ENCODE peak calls at places on chromosomes 7 and 10, in six cellular contexts. One of them, this sample, is unnamed.

GRCh38 chr7:348480-348844 is 58.5 kb downstream of the FOXL3 start:
- DNase-seq in Jurkat, Clone E6-1: no peak
- DNase-seq in foreskin fibroblast: no peak
- DNase-seq in kidney: no peak
- DNase-seq in A549: no peak
- DNase-seq in fibroblast of villous mesenchyme: no peak
- DNase-seq in this sample: no peak

GRCh38 chr10:79585870-79586527 is 24.7 kb upstream of the SFTPA1 start:
- DNase-seq in Jurkat, Clone E6-1: no peak
- DNase-seq in foreskin fibroblast: no peak
- DNase-seq in kidney: no peak
- DNase-seq in A549: no peak
- DNase-seq in fibroblast of villous mesenchyme: no peak
- DNase-seq in this sample: no peak

GRCh38 chr10:86523348-86523747 is 1.8 kb upstream of the WAPL start:
- DNase-seq in Jurkat, Clone E6-1: no peak
- DNase-seq in foreskin fibroblast: peak; percentile 53
- DNase-seq in kidney: no peak
- DNase-seq in A549: peak; percentile 54
- DNase-seq in fibroblast of villous mesenchyme: peak; percentile 23
- DNase-seq in this sample: no peak

GRCh38 chr10:18140957-18141888 is 999 bp downstream of the CACNB2 start:
- DNase-seq in Jurkat, Clone E6-1: no peak
- DNase-seq in foreskin fibroblast: peak; percentile 37
- DNase-seq in kidney: no peak
- DNase-seq in A549: no peak
- DNase-seq in fibroblast of villous mesenchyme: no peak
- DNase-seq in this sample: no peak

GRCh38 chr10:13867822-13868221 is 281.1 kb downstream of the PRPF18 start:
- DNase-seq in Jurkat, Clone E6-1: no peak
- DNase-seq in foreskin fibroblast: no peak
- DNase-seq in kidney: no peak
- DNase-seq in A549: no peak
- DNase-seq in fibroblast of villous mesenchyme: no peak
- DNase-seq in this sample: no peak

GRCh38 chr7:68185641-68186040 is 1189.0 kb downstream of the TYW1 start:
- DNase-seq in Jurkat, Clone E6-1: no peak
- DNase-seq in foreskin fibroblast: no peak
- DNase-seq in kidney: no peak
- DNase-seq in A549: no peak
- DNase-seq in fibroblast of villous mesenchyme: no peak
- DNase-seq in this sample: no peak

GRCh38 chr10:55470840-55471239 is 669.8 kb upstream of the PCDH15 start:
- DNase-seq in Jurkat, Clone E6-1: no peak
- DNase-seq in foreskin fibroblast: no peak
- DNase-seq in kidney: no peak
- DNase-seq in A549: no peak
- DNase-seq in fibroblast of villous mesenchyme: no peak
- DNase-seq in this sample: no peak

GRCh38 chr7:143015926-143016490 is 10.9 kb downstream of the OR9A2 start:
- DNase-seq in Jurkat, Clone E6-1: no peak
- DNase-seq in foreskin fibroblast: peak; percentile 76
- DNase-seq in kidney: no peak
- DNase-seq in A549: no peak
- DNase-seq in fibroblast of villous mesenchyme: no peak
- DNase-seq in this sample: peak; percentile 26

GRCh38 chr7:116713918-116714317 is 41.9 kb downstream of the MET start:
- DNase-seq in Jurkat, Clone E6-1: no peak
- DNase-seq in foreskin fibroblast: peak; percentile 84
- DNase-seq in kidney: no peak
- DNase-seq in A549: no peak
- DNase-seq in fibroblast of villous mesenchyme: peak; percentile 28
- DNase-seq in this sample: peak; percentile 55

GRCh38 chr7:116441534-116441933 is 58.0 kb upstream of the CAV2 start:
- DNase-seq in Jurkat, Clone E6-1: no peak
- DNase-seq in foreskin fibroblast: peak; percentile 80
- DNase-seq in kidney: no peak
- DNase-seq in A549: no peak
- DNase-seq in fibroblast of villous mesenchyme: peak; percentile 65
- DNase-seq in this sample: no peak

GRCh38 chr7:32890010-32890552 is 1.5 kb downstream of the KBTBD2 start:
- DNase-seq in Jurkat, Clone E6-1: no peak
- DNase-seq in foreskin fibroblast: peak; percentile 64
- DNase-seq in kidney: no peak
- DNase-seq in A549: no peak
- DNase-seq in fibroblast of villous mesenchyme: peak; percentile 71
- DNase-seq in this sample: no peak

GRCh38 chr7:3451696-3452095 is 150.6 kb downstream of the SDK1 start:
- DNase-seq in Jurkat, Clone E6-1: no peak
- DNase-seq in foreskin fibroblast: no peak
- DNase-seq in kidney: no peak
- DNase-seq in A549: no peak
- DNase-seq in fibroblast of villous mesenchyme: no peak
- DNase-seq in this sample: no peak

GRCh38 chr7:74417419-74417971 is 36.2 kb upstream of the GTF2IRD1 start:
- DNase-seq in Jurkat, Clone E6-1: no peak
- DNase-seq in foreskin fibroblast: peak; percentile 78
- DNase-seq in kidney: peak; percentile 86
- DNase-seq in A549: peak; percentile 95
- DNase-seq in fibroblast of villous mesenchyme: peak; percentile 63
- DNase-seq in this sample: no peak

GRCh38 chr10:127033569-127034175 is 128.4 kb downstream of the DOCK1 start:
- DNase-seq in Jurkat, Clone E6-1: no peak
- DNase-seq in foreskin fibroblast: no peak
- DNase-seq in kidney: no peak
- DNase-seq in A549: no peak
- DNase-seq in fibroblast of villous mesenchyme: no peak
- DNase-seq in this sample: no peak

GRCh38 chr7:103073989-103074518 is 542 bp downstream of the FBXL13 start:
- DNase-seq in Jurkat, Clone E6-1: no peak
- DNase-seq in foreskin fibroblast: no peak
- DNase-seq in kidney: no peak
- DNase-seq in A549: no peak
- DNase-seq in fibroblast of villous mesenchyme: no peak
- DNase-seq in this sample: no peak

GRCh38 chr7:139798892-139799291 is 21.1 kb upstream of the HIPK2 start:
- DNase-seq in Jurkat, Clone E6-1: no peak
- DNase-seq in foreskin fibroblast: no peak
- DNase-seq in kidney: no peak
- DNase-seq in A549: no peak
- DNase-seq in fibroblast of villous mesenchyme: no peak
- DNase-seq in this sample: no peak

GRCh38 chr7:149869867-149870266 is 3.9 kb upstream of the ATP6V0E2 start:
- DNase-seq in Jurkat, Clone E6-1: peak; percentile 98
- DNase-seq in foreskin fibroblast: no peak
- DNase-seq in kidney: no peak
- DNase-seq in A549: no peak
- DNase-seq in fibroblast of villous mesenchyme: no peak
- DNase-seq in this sample: no peak

GRCh38 chr7:22587322-22587721 is 87.3 kb upstream of the STEAP1B start:
- DNase-seq in Jurkat, Clone E6-1: no peak
- DNase-seq in foreskin fibroblast: no peak
- DNase-seq in kidney: no peak
- DNase-seq in A549: no peak
- DNase-seq in fibroblast of villous mesenchyme: peak; percentile 74
- DNase-seq in this sample: no peak

GRCh38 chr10:61475449-61475873 is 22.3 kb upstream of the TMEM26 start:
- DNase-seq in Jurkat, Clone E6-1: no peak
- DNase-seq in foreskin fibroblast: peak; percentile 69
- DNase-seq in kidney: no peak
- DNase-seq in A549: no peak
- DNase-seq in fibroblast of villous mesenchyme: peak; percentile 89
- DNase-seq in this sample: peak; percentile 39

GRCh38 chr10:103592186-103593021 is 98.9 kb downstream of the NEURL1 start:
- DNase-seq in Jurkat, Clone E6-1: peak; percentile 16
- DNase-seq in foreskin fibroblast: peak; percentile 64
- DNase-seq in kidney: no peak
- DNase-seq in A549: peak; percentile 94
- DNase-seq in fibroblast of villous mesenchyme: peak; percentile 33
- DNase-seq in this sample: no peak

GRCh38 chr7:159102681-159103381 is 41.8 kb downstream of the VIPR2 start:
- DNase-seq in Jurkat, Clone E6-1: peak; percentile 22
- DNase-seq in foreskin fibroblast: no peak
- DNase-seq in kidney: peak; percentile 32
- DNase-seq in A549: no peak
- DNase-seq in fibroblast of villous mesenchyme: no peak
- DNase-seq in this sample: no peak

GRCh38 chr10:63637833-63638443 is 116.7 kb downstream of the REEP3 start:
- DNase-seq in Jurkat, Clone E6-1: no peak
- DNase-seq in foreskin fibroblast: no peak
- DNase-seq in kidney: no peak
- DNase-seq in A549: no peak
- DNase-seq in fibroblast of villous mesenchyme: no peak
- DNase-seq in this sample: no peak

DNA sequence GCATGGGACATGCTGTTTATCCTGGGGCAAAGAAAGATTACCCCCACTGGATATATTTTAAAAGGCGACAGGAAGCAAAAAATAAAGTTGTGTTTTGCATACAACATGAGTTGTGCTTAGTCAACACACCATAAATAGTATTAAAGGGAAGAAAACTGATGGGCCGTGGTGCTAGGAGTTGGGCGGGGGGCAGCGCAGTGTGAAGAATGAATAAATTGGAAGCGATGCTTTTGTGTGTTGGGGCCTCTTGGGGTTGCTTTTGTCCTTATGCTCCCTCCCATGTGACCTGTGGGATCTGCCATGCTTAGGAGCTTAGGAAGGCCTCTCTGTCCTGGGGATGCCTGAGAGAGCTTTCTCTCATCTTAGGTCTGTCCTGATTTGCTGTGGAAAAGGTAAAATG is 35.0 kb upstream of the AGR3 start:
- DNase-seq in Jurkat, Clone E6-1: no peak
- DNase-seq in foreskin fibroblast: no peak
- DNase-seq in kidney: no peak
- DNase-seq in A549: no peak
- DNase-seq in fibroblast of villous mesenchyme: no peak
- DNase-seq in this sample: no peak
- H3K4me3 ChIP-seq in Jurkat, Clone E6-1: no peak overlapping the region
- H3K4me3 ChIP-seq in foreskin fibroblast: no peak overlapping the region
- H3K4me3 ChIP-seq in kidney: no peak overlapping the region
- H3K4me3 ChIP-seq in A549: peak overlapping the region; percentile 15
- H3K4me3 ChIP-seq in fibroblast of villous mesenchyme: no peak overlapping the region
- H3K4me3 ChIP-seq in this sample: peak overlapping the region; percentile 22

DNA sequence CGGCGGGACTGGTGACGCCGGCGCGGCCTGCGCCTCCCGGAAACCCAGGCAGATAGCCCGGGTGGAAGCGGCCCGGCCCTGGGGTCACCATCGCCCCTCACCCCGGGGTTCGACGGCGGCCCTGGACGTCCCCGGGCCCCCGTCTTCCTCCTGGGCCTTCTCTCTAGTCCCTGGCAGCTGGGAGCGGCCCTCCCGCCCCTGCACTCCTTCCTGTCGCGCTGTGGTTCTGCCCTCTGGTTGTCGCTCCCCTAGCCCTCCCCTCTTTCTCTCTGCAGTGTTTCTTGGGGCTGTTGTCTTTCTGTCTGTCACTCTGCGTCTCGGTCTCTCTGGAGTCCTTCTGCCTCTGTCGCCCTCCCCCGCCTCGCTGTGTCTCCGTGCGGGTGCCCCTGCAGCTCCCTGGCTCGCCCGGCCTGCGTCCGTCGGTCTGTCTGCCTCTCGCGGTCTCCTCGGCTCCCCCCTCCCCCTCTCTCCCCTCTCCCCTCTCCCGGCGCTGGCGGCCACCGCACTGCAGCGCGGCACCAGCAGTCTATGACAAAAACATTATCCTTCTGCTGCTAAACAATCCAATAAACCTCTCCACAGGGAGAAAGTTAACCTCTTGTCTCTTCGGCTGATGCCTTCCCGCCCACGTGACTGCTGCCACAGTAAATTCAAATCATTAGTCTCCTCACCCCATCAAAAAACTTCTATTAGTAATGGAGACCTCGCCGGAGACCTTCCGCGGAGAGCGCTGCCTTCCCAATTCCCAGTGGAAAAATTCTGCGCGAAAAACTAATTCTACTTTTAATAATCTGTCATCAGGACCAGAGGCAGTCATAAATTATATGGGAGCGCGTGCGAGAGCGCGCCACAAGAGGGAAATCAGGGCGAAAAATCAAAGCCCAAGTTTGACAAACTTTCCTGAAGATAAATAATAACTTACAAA is 90.3 kb upstream of the PAX2 start:
- DNase-seq in Jurkat, Clone E6-1: peak; percentile 64
- DNase-seq in foreskin fibroblast: peak; percentile 20
- DNase-seq in kidney: peak; percentile 82
- DNase-seq in A549: no peak
- DNase-seq in fibroblast of villous mesenchyme: no peak
- DNase-seq in this sample: no peak
- H3K4me3 ChIP-seq in Jurkat, Clone E6-1: peak overlapping the region; percentile 61
- H3K4me3 ChIP-seq in foreskin fibroblast: no peak overlapping the region
- H3K4me3 ChIP-seq in kidney: no peak overlapping the region
- H3K4me3 ChIP-seq in A549: peak overlapping the region; percentile 56
- H3K4me3 ChIP-seq in fibroblast of villous mesenchyme: no peak overlapping the region
- H3K4me3 ChIP-seq in this sample: no peak overlapping the region

DNA sequence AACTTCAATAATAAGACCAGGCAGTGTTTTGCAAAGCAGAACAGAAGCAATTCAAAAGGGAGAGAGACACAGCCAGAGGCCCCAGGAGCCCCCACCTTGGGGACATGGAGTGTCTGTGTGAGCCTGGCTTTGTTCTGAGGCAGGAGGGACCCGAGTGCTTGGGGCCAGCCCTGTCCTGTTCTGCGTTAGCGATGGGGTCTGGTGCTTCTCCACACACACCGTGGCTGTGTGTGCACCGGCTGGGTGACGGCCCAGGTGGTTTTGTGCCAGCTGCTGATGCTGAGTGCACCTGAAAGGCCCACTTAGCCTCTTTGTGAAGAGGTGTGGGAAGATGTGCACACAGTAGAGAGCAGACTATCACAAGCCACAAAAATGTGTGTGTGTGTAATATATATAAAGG is 468.9 kb downstream of the DNAJB6 start:
- DNase-seq in Jurkat, Clone E6-1: no peak
- DNase-seq in foreskin fibroblast: no peak
- DNase-seq in kidney: peak; percentile 35
- DNase-seq in A549: no peak
- DNase-seq in fibroblast of villous mesenchyme: no peak
- DNase-seq in this sample: no peak
- H3K4me3 ChIP-seq in Jurkat, Clone E6-1: no peak overlapping the region
- H3K4me3 ChIP-seq in foreskin fibroblast: no peak overlapping the region
- H3K4me3 ChIP-seq in kidney: no peak overlapping the region
- H3K4me3 ChIP-seq in A549: no peak overlapping the region
- H3K4me3 ChIP-seq in fibroblast of villous mesenchyme: no peak overlapping the region
- H3K4me3 ChIP-seq in this sample: no peak overlapping the region

DNA sequence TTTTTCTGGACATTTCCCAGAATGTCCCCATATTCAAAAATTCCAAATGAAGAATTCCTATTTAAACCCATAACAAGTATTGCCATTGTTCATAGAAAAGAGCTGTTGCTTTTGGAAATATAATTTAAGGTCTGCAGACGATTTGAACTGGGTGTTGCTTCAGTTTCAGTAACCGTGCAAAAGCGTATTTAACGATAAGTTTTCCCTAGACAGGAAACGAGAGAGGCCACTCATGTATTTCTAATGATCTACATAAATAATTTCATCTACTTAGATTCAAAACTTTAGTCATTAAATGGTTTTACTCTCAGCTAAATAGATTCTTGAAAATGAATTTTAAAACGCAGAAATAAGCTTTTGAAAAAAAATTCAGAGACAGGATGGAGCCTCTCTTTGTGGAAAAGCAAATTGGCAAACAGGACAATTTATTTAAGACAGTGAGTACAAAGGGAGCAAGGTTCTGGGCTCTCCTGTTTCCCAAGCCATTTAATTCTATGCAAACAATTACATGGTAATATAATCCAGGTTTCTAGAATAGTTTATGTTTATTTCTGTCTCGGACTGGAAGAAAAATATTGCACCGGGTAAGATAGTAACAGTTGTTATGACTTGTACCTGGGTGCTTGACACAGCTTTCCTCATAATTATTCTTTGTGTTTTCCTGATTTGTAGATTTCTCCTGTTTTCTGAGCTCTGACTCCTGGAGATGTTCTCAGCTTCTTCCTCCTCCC is 263.0 kb downstream of the BAMBI start:
- DNase-seq in Jurkat, Clone E6-1: no peak
- DNase-seq in foreskin fibroblast: no peak
- DNase-seq in kidney: no peak
- DNase-seq in A549: peak; percentile 19
- DNase-seq in fibroblast of villous mesenchyme: no peak
- DNase-seq in this sample: no peak
- H3K4me3 ChIP-seq in Jurkat, Clone E6-1: no peak overlapping the region
- H3K4me3 ChIP-seq in foreskin fibroblast: no peak overlapping the region
- H3K4me3 ChIP-seq in kidney: no peak overlapping the region
- H3K4me3 ChIP-seq in A549: peak overlapping the region; percentile 10
- H3K4me3 ChIP-seq in fibroblast of villous mesenchyme: no peak overlapping the region
- H3K4me3 ChIP-seq in this sample: no peak overlapping the region

This sample was measured in skeletal muscle cell.